ENCODE peak calls at places on chromosome 6, in four cellular contexts. One of them, this sample, is unnamed. For H3K9me3, the result is how much of the 10 kb centered on the place peaks cover.

GRCh38 chr6:56742122-56742791 is 99.6 kb upstream of the DST start:
- DNase-seq in cardiac muscle cell: peak
- DNase-seq in CD4-positive, CD25-positive, alpha-beta regulatory T cell: no peak
- DNase-seq in heart left ventricle: no peak
- DNase-seq in this sample: no peak

GRCh38 chr6:158002951-158003853 is 21.5 kb downstream of the SYNJ2 start:
- DNase-seq in cardiac muscle cell: peak
- DNase-seq in CD4-positive, CD25-positive, alpha-beta regulatory T cell: no peak
- DNase-seq in heart left ventricle: peak
- DNase-seq in this sample: no peak

GRCh38 chr6:29478740-29479139 is 9.0 kb downstream of the MAS1L start:
- DNase-seq in heart left ventricle: no peak
- DNase-seq in CD4-positive, CD25-positive, alpha-beta regulatory T cell: no peak
- DNase-seq in cardiac muscle cell: no peak
- DNase-seq in this sample: no peak

GRCh38 chr6:71531006-71531405 is 242.4 kb downstream of the OGFRL1 start:
- DNase-seq in CD4-positive, CD25-positive, alpha-beta regulatory T cell: no peak
- DNase-seq in heart left ventricle: no peak
- DNase-seq in cardiac muscle cell: no peak
- DNase-seq in this sample: no peak

GRCh38 chr6:1759877-1760276 is 150.2 kb downstream of the FOXC1 start:
- DNase-seq in CD4-positive, CD25-positive, alpha-beta regulatory T cell: no peak
- DNase-seq in heart left ventricle: no peak
- DNase-seq in cardiac muscle cell: no peak
- DNase-seq in this sample: no peak

GRCh38 chr6:25070547-25071366 is 135.0 kb upstream of the RIPOR2 start:
- DNase-seq in CD4-positive, CD25-positive, alpha-beta regulatory T cell: peak
- DNase-seq in cardiac muscle cell: peak
- DNase-seq in heart left ventricle: peak
- DNase-seq in this sample: peak

GRCh38 chr6:32974541-32975308 is 6.3 kb downstream of the BRD2 start:
- DNase-seq in heart left ventricle: no peak
- DNase-seq in CD4-positive, CD25-positive, alpha-beta regulatory T cell: no peak
- DNase-seq in cardiac muscle cell: no peak
- DNase-seq in this sample: no peak

GRCh38 chr6:6701864-6702263 is 113.3 kb downstream of the LY86 start:
- DNase-seq in heart left ventricle: no peak
- DNase-seq in CD4-positive, CD25-positive, alpha-beta regulatory T cell: no peak
- DNase-seq in cardiac muscle cell: no peak
- DNase-seq in this sample: no peak

GRCh38 chr6:35258858-35259193 is 709 bp upstream of the ZNF76 start:
- DNase-seq in cardiac muscle cell: peak
- DNase-seq in heart left ventricle: no peak
- DNase-seq in CD4-positive, CD25-positive, alpha-beta regulatory T cell: no peak
- DNase-seq in this sample: no peak

GRCh38 chr6:159455700-159456274 is 237.3 kb downstream of the SOD2 start:
- DNase-seq in CD4-positive, CD25-positive, alpha-beta regulatory T cell: no peak
- DNase-seq in heart left ventricle: no peak
- DNase-seq in cardiac muscle cell: no peak
- DNase-seq in this sample: no peak

GRCh38 chr6:162907876-162908481 is 180.2 kb downstream of the PACRG start:
- DNase-seq in cardiac muscle cell: peak
- DNase-seq in CD4-positive, CD25-positive, alpha-beta regulatory T cell: no peak
- DNase-seq in heart left ventricle: no peak
- DNase-seq in this sample: no peak

GRCh38 chr6:91137286-91137685 is 550.4 kb upstream of the MAP3K7 start:
- DNase-seq in heart left ventricle: no peak
- DNase-seq in CD4-positive, CD25-positive, alpha-beta regulatory T cell: no peak
- DNase-seq in cardiac muscle cell: no peak
- DNase-seq in this sample: no peak

GRCh38 chr6:72182337-72183246 is 296.2 kb downstream of the RIMS1 start:
- DNase-seq in cardiac muscle cell: peak
- DNase-seq in CD4-positive, CD25-positive, alpha-beta regulatory T cell: no peak
- DNase-seq in heart left ventricle: no peak
- DNase-seq in this sample: no peak

GRCh38 chr6:55437141-55437540 is 109.9 kb downstream of the GFRAL start:
- DNase-seq in cardiac muscle cell: peak
- DNase-seq in CD4-positive, CD25-positive, alpha-beta regulatory T cell: no peak
- DNase-seq in heart left ventricle: no peak
- DNase-seq in this sample: no peak

GRCh38 chr6:159973951-159974350 is 5.1 kb downstream of the IGF2R start:
- DNase-seq in heart left ventricle: no peak
- DNase-seq in cardiac muscle cell: peak
- DNase-seq in CD4-positive, CD25-positive, alpha-beta regulatory T cell: no peak
- DNase-seq in this sample: no peak

GRCh38 chr6:145813285-145814034 is 1.1 kb downstream of the FBXO30 start:
- DNase-seq in CD4-positive, CD25-positive, alpha-beta regulatory T cell: peak
- DNase-seq in heart left ventricle: no peak
- DNase-seq in cardiac muscle cell: peak
- DNase-seq in this sample: no peak

GRCh38 chr6:33837971-33838665 is 34.3 kb upstream of the MLN start:
- DNase-seq in heart left ventricle: no peak
- DNase-seq in cardiac muscle cell: peak
- DNase-seq in CD4-positive, CD25-positive, alpha-beta regulatory T cell: no peak
- DNase-seq in this sample: no peak

GRCh38 chr6:98416027-98416426 is 418.3 kb upstream of the POU3F2 start:
- DNase-seq in CD4-positive, CD25-positive, alpha-beta regulatory T cell: no peak
- DNase-seq in cardiac muscle cell: no peak
- DNase-seq in heart left ventricle: no peak
- DNase-seq in this sample: no peak

GRCh38 chr6:112061605-112062004 is 7.7 kb downstream of the CCN6 start:
- DNase-seq in cardiac muscle cell: no peak
- DNase-seq in heart left ventricle: no peak
- DNase-seq in CD4-positive, CD25-positive, alpha-beta regulatory T cell: no peak
- DNase-seq in this sample: no peak

GRCh38 chr6:107064579-107065065 is 36.6 kb downstream of the MTRES1 start:
- DNase-seq in CD4-positive, CD25-positive, alpha-beta regulatory T cell: no peak
- DNase-seq in heart left ventricle: peak
- DNase-seq in cardiac muscle cell: peak
- DNase-seq in this sample: no peak

GRCh38 chr6:110595112-110595511 is 118.7 kb upstream of the SLC22A16 start:
- DNase-seq in heart left ventricle: no peak
- DNase-seq in CD4-positive, CD25-positive, alpha-beta regulatory T cell: no peak
- DNase-seq in cardiac muscle cell: peak
- DNase-seq in this sample: no peak

GRCh38 chr6:78436335-78436734 is 431.0 kb upstream of the IRAK1BP1 start:
- DNase-seq in heart left ventricle: no peak
- DNase-seq in cardiac muscle cell: peak
- DNase-seq in CD4-positive, CD25-positive, alpha-beta regulatory T cell: no peak
- DNase-seq in this sample: no peak

GRCh38 chr6:142384455-142385332 is 82.9 kb downstream of the ADGRG6 start:
- DNase-seq in CD4-positive, CD25-positive, alpha-beta regulatory T cell: no peak
- DNase-seq in cardiac muscle cell: no peak
- DNase-seq in heart left ventricle: no peak
- DNase-seq in this sample: no peak

GRCh38 chr6:89433637-89434499 is 916 bp downstream of the ANKRD6 start:
- DNase-seq in CD4-positive, CD25-positive, alpha-beta regulatory T cell: peak
- DNase-seq in heart left ventricle: no peak
- DNase-seq in cardiac muscle cell: peak
- DNase-seq in this sample: no peak

GRCh38 chr6:31585531-31585930 is 546 bp upstream of the LST1 start:
- DNase-seq in CD4-positive, CD25-positive, alpha-beta regulatory T cell: peak
- DNase-seq in cardiac muscle cell: no peak
- DNase-seq in heart left ventricle: no peak
- DNase-seq in this sample: no peak

GRCh38 chr6:49341869-49342268 is 121.2 kb downstream of the MMUT start:
- DNase-seq in CD4-positive, CD25-positive, alpha-beta regulatory T cell: no peak
- DNase-seq in cardiac muscle cell: no peak
- DNase-seq in heart left ventricle: no peak
- DNase-seq in this sample: no peak

GRCh38 chr6:49336514-49337131 is 126.4 kb downstream of the MMUT start:
- DNase-seq in heart left ventricle: no peak
- DNase-seq in cardiac muscle cell: peak
- DNase-seq in CD4-positive, CD25-positive, alpha-beta regulatory T cell: no peak
- DNase-seq in this sample: no peak

GRCh38 chr6:49333345-49334120 is 129.5 kb downstream of the MMUT start:
- DNase-seq in CD4-positive, CD25-positive, alpha-beta regulatory T cell: no peak
- DNase-seq in heart left ventricle: no peak
- DNase-seq in cardiac muscle cell: no peak
- DNase-seq in this sample: no peak

GRCh38 chr6:49342410-49342809 is 120.6 kb downstream of the MMUT start:
- DNase-seq in cardiac muscle cell: no peak
- DNase-seq in heart left ventricle: no peak
- DNase-seq in CD4-positive, CD25-positive, alpha-beta regulatory T cell: no peak
- DNase-seq in this sample: no peak

GRCh38 chr6:49339096-49339495 is 124.0 kb downstream of the MMUT start:
- DNase-seq in cardiac muscle cell: no peak
- DNase-seq in CD4-positive, CD25-positive, alpha-beta regulatory T cell: no peak
- DNase-seq in heart left ventricle: no peak
- DNase-seq in this sample: no peak
- H3K9me3 ChIP-seq in cardiac muscle cell: under half
- H3K9me3 ChIP-seq in CD4-positive, CD25-positive, alpha-beta regulatory T cell: under half
- H3K9me3 ChIP-seq in heart left ventricle: under half
- H3K9me3 ChIP-seq in this sample: under half

GRCh38 chr6:166999145-166999844 is at the start of gene CEP43:
- DNase-seq in CD4-positive, CD25-positive, alpha-beta regulatory T cell: peak
- DNase-seq in heart left ventricle: peak
- DNase-seq in cardiac muscle cell: peak
- DNase-seq in this sample: peak

GRCh38 chr6:166997768-166998255 is 1.4 kb upstream of the CEP43 start:
- DNase-seq in heart left ventricle: peak
- DNase-seq in CD4-positive, CD25-positive, alpha-beta regulatory T cell: peak
- DNase-seq in cardiac muscle cell: peak
- DNase-seq in this sample: peak

GRCh38 chr6:166997348-166997747 is 1.8 kb upstream of the CEP43 start:
- DNase-seq in CD4-positive, CD25-positive, alpha-beta regulatory T cell: no peak
- DNase-seq in cardiac muscle cell: no peak
- DNase-seq in heart left ventricle: no peak
- DNase-seq in this sample: no peak

GRCh38 chr6:166998256-166999144 is 697 bp upstream of the CEP43 start:
- DNase-seq in cardiac muscle cell: no peak
- DNase-seq in heart left ventricle: peak
- DNase-seq in CD4-positive, CD25-positive, alpha-beta regulatory T cell: peak
- DNase-seq in this sample: peak

GRCh38 chr6:166996406-166996805 is 2.8 kb upstream of the CEP43 start:
- DNase-seq in CD4-positive, CD25-positive, alpha-beta regulatory T cell: no peak
- DNase-seq in heart left ventricle: no peak
- DNase-seq in cardiac muscle cell: peak
- DNase-seq in this sample: no peak
- H3K9me3 ChIP-seq in CD4-positive, CD25-positive, alpha-beta regulatory T cell: under half
- H3K9me3 ChIP-seq in heart left ventricle: under half
- H3K9me3 ChIP-seq in cardiac muscle cell: under half
- H3K9me3 ChIP-seq in this sample: under half

GRCh38 chr6:155936127-155936526 is 480.5 kb upstream of the NOX3 start:
- DNase-seq in cardiac muscle cell: no peak
- DNase-seq in heart left ventricle: no peak
- DNase-seq in CD4-positive, CD25-positive, alpha-beta regulatory T cell: no peak
- DNase-seq in this sample: no peak
- H3K9me3 ChIP-seq in cardiac muscle cell: under half
- H3K9me3 ChIP-seq in heart left ventricle: under half
- H3K9me3 ChIP-seq in CD4-positive, CD25-positive, alpha-beta regulatory T cell: under half
- H3K9me3 ChIP-seq in this sample: under half

DNA sequence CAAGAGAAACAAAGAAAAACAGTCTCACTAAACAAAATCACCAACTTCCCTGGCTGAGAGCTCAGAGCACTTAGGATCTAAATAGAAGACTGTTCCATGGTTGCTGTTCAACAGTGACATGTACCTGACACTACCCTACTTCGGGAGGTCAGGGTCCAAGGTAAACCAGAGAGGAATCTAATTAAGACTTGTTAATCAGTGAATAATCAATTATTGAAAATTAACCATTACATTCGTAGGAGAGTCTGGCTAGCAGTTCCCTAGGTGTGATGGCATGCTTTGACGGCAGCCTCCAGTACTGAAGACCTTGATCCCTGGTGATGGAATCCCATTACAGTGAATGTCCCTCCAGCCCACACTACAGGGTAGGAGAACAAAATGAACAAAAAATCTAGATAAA is 154.0 kb upstream of the AFDN start:
- DNase-seq in cardiac muscle cell: no peak
- DNase-seq in CD4-positive, CD25-positive, alpha-beta regulatory T cell: no peak
- DNase-seq in heart left ventricle: no peak
- DNase-seq in this sample: no peak
- H3K9me3 ChIP-seq in cardiac muscle cell: under half
- H3K9me3 ChIP-seq in CD4-positive, CD25-positive, alpha-beta regulatory T cell: under half
- H3K9me3 ChIP-seq in heart left ventricle: under half
- H3K9me3 ChIP-seq in this sample: under half

This sample was measured in T-helper 17 cell.